ENCODE peak calls at places on chromosomes 1 and 21, in four cellular contexts. O is tibial nerve, G is RWPE1, B is MM.1S. T is an unnamed sample.

GRCh38 chr1:67653304-67653703 is 31.7 kb upstream of the GADD45A start:
- DNase-seq in O (no peak), G (no peak), B (no peak), T (no peak)

GRCh38 chr1:158998781-158999161 is 10.9 kb upstream of the IFI16 start:
- DNase-seq in O (peak), G (peak), B (peak), T (no peak)

GRCh38 chr1:185499986-185500626 is 183.1 kb upstream of the IVNS1ABP start:
- DNase-seq in O (no peak), G (peak), B (no peak), T (no peak)

GRCh38 chr21:43923391-43923790 is 58.4 kb downstream of the AGPAT3 start:
- DNase-seq in O (no peak), G (no peak), B (no peak), T (no peak)

GRCh38 chr1:226125831-226126230 is 60.7 kb downstream of the ACBD3 start:
- DNase-seq in O (no peak), G (no peak), B (no peak), T (no peak)

GRCh38 chr1:170375082-170375733 is 156.8 kb upstream of the GORAB start:
- DNase-seq in O (no peak), G (no peak), B (no peak), T (no peak)

GRCh38 chr1:89953072-89953626 is 41.8 kb upstream of the ZNF326 start:
- DNase-seq in O (no peak), G (peak), B (peak), T (no peak)

GRCh38 chr1:204641936-204642335 is 43.6 kb downstream of the LRRN2 start:
- DNase-seq in O (no peak), G (no peak), B (no peak), T (no peak)

DNA sequence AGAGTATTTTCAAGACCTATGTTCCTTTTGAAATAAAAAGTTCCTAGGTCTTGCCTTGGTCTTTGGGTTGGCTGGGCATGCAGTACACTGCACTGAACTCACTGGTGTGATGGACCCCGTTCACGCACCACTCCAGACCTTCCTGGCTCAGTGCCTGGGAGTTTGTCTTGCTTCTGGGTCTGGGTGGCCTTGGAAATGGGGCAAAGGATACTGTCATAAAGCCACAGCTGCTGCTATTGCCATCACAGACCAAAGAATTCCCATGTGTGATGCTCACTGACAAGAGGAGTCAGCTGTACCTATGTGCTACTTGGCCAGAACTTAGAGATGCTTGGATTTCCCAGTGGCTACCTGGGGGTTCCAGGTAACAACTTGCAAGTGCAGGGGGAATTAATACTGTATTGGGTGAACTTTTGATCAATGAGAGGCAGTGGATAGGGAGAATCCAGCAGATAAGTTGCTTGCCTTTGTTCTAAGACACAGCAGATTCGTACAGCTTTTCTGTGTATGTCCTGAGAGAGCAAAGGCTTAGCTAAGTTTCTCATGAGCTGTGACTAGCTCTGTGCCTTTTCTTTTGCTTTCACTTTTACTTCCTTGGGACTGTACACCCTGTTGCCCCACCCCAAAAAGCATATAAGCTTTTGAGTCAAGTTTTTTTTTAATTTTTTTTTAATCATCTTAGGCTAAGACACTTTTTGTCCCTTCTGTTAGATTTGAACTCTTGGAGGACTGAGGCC is 115.3 kb downstream of the RUNX1 start:
- DNase-seq in O (no peak), G (no peak), B (peak), T (no peak)
- H3K27ac ChIP-seq in O (no peak), G (no peak), B (no peak), T (no peak)

DNA sequence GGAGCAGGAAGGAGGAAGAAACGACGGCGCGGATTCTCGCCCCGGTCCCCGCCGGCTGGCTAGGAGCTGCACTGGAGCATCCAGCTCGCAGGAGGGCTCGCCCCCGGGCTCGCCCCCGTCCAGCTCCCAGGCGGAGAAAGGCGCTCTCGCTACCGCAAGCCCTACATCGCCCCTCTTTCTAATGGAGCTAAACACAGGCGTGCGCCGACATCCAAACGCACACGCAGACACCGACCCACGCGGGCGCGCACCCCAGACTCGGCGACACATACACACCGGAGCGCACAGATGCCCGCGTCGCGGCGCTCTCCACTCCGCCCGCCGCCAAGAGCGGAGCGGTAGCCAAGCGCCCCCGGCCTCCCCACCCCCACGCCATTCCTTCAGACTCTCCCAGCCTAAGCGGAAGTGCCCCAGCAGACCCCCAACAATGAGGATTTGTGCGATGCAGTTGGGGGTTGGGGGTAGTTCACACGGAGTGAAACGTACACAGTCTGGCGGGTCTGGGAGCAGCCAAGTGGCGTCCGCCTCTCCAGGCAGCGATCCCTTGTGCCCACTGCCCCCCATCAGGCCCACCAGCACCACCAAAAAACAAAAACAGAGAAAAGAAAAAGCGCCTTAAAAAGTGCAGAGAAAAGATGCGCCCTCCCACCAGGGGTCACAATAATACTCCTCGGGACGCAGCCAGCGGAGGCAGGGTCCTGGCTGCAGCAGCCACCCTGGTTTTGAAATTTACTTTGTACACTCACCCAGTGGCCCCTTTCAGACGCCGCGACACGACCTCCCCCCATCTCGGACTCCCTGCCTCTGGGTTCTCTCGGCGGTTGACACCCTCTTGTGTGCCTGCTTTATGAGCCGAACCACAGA is 1.4 kb downstream of the DAB1 start:
- DNase-seq in O (no peak), G (no peak), B (no peak), T (peak)
- H3K27ac ChIP-seq in O (peak), G (no peak), B (no peak), T (no peak)

GRCh38 chr1:203450541-203451149 is 25.0 kb upstream of the PRELP start:
- DNase-seq in O (no peak), G (no peak), B (no peak), T (no peak)

GRCh38 chr1:203447147-203447546 is 28.5 kb upstream of the PRELP start:
- DNase-seq in O (no peak), G (no peak), B (no peak), T (no peak)

GRCh38 chr1:203451849-203452784 is 23.5 kb upstream of the PRELP start:
- DNase-seq in O (no peak), G (no peak), B (no peak), T (no peak)

GRCh38 chr1:203448521-203449061 is 27.0 kb upstream of the PRELP start:
- DNase-seq in O (peak), G (no peak), B (no peak), T (no peak)

GRCh38 chr1:203450016-203450415 is 25.6 kb upstream of the PRELP start:
- DNase-seq in O (no peak), G (no peak), B (no peak), T (no peak)
- H3K27ac ChIP-seq in O (peak), G (no peak), B (no peak), T (no peak)

GRCh38 chr1:238060046-238060445 is 169.3 kb upstream of the ZP4 start:
- DNase-seq in O (no peak), G (no peak), B (no peak), T (no peak)
- H3K27ac ChIP-seq in O (no peak), G (no peak), B (no peak), T (no peak)

GRCh38 chr1:4615138-4615470 is 39.3 kb upstream of the AJAP1 start:
- DNase-seq in O (no peak), G (no peak), B (no peak), T (no peak)

GRCh38 chr1:4616831-4617465 is 37.5 kb upstream of the AJAP1 start:
- DNase-seq in O (no peak), G (no peak), B (no peak), T (no peak)

GRCh38 chr1:4613606-4614370 is 40.6 kb upstream of the AJAP1 start:
- DNase-seq in O (no peak), G (no peak), B (no peak), T (no peak)

GRCh38 chr1:4614371-4615137 is 39.9 kb upstream of the AJAP1 start:
- DNase-seq in O (no peak), G (no peak), B (no peak), T (no peak)

DNA sequence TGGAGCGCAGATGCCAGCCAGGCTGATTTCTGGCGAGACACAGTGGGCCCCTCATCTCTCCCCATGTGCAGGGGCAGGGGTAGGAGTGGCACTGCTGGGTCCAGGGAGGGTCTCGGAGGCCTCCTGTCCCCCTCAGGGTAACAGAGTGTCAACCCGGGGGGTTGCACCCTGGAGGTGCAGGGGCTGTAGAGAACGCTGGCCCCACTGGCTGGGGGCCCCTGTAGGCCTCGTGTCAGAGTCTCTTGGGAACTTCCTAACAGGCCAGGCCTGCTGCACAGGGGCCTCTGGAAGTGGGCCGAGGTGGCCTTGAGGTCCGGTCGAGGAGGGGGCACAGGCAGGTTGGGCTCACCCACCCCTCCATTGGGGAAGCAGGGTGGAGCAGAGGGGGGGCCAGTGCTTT is 38.9 kb upstream of the AJAP1 start:
- DNase-seq in O (no peak), G (no peak), B (no peak), T (no peak)
- H3K27ac ChIP-seq in O (no peak), G (no peak), B (no peak), T (no peak)

GRCh38 chr1:161309868-161310267 is at the start of gene MPZ:
- DNase-seq in O (no peak), G (no peak), B (no peak), T (no peak)
- H3K27ac ChIP-seq in O (peak), G (no peak), B (no peak), T (no peak)

T was measured in caudate nucleus.